ENCODE peak calls at places on chromosomes 5 and 9, in ten cellular contexts. B is stimulated activated naive B cell treated with anti-CD40 and anti-IgM and Interleukin-4, amounts not matched to agents 10 μg/mL and 1 μg/mL and 100 μg/mL, for 72 hours; K is GM04504; Z is progenitor cell of endocrine pancreas; Y is CD4-positive, CD25-positive, alpha-beta regulatory T cell; G is substantia nigra; C is stimulated activated CD4-positive, alpha-beta T cell treated with anti-CD3 and anti-CD28 coated beads, Interleukin-4, amount 100 ng/mL, for 24 hours; T is HT-29; I is choroid plexus epithelial cell; Q is Daoy. U is an unnamed sample.

GRCh38 chr9:136614967-136615623 is 47.6 kb upstream of the EGFL7 start:
- DNase-seq in Q (peak; percentile 44), G (no peak), C (no peak), Y (no peak), Z (no peak), I (no peak), T (peak; percentile 63), B (no peak), K (no peak), U (no peak)

GRCh38 chr5:112878760-112879159 is 17.7 kb downstream of the SRP19 start:
- DNase-seq in B (peak; percentile 12), Q (peak; percentile 23), T (no peak), Y (peak; percentile 94), I (peak; percentile 67), K (no peak), G (no peak), C (peak; percentile 56), Z (no peak), U (no peak)

GRCh38 chr5:99936911-99937310 is 598.3 kb upstream of the FAM174A start:
- DNase-seq in C (no peak), G (no peak), T (no peak), B (no peak), Q (no peak), I (no peak), Z (no peak), Y (no peak), K (no peak), U (no peak)

GRCh38 chr5:154063372-154063771 is 24.6 kb downstream of the MFAP3 start:
- DNase-seq in K (no peak), T (no peak), C (no peak), I (no peak), Z (no peak), Y (no peak), G (no peak), Q (no peak), B (no peak), U (no peak)

GRCh38 chr9:81984911-81985310 is 3.7 kb upstream of the SPATA31D1 start:
- DNase-seq in G (no peak), B (no peak), I (peak; percentile 12), T (no peak), Z (no peak), Y (no peak), C (no peak), K (no peak), Q (peak; percentile 22), U (no peak)

GRCh38 chr9:120387257-120387999 is 192.5 kb downstream of the CDK5RAP2 start:
- DNase-seq in T (no peak), Y (no peak), Z (no peak), K (no peak), G (no peak), I (no peak), Q (no peak), C (no peak), B (no peak), U (peak; percentile 80)

GRCh38 chr5:56481147-56481997 is 248.2 kb upstream of the ANKRD55 start:
- DNase-seq in Z (no peak), I (peak; percentile 54), T (peak; percentile 60), K (no peak), B (peak; percentile 28), Y (peak; percentile 55), Q (peak; percentile 33), G (peak; percentile 24), C (peak; percentile 20), U (peak; percentile 35)

GRCh38 chr9:34158362-34158869 is 20.4 kb upstream of the UBAP1 start:
- DNase-seq in C (no peak), B (no peak), I (peak; percentile 78), Y (peak; percentile 10), T (peak; percentile 63), Z (no peak), Q (peak; percentile 88), K (no peak), G (no peak), U (peak; percentile 79)

GRCh38 chr5:177536386-177536785 is 18.0 kb downstream of the FAM193B start:
- DNase-seq in Q (peak; percentile 1), Y (no peak), K (no peak), Z (no peak), T (no peak), G (no peak), C (no peak), B (no peak), I (no peak), U (no peak)

GRCh38 chr9:127723450-127723849 is 7.6 kb downstream of the TTC16 start:
- DNase-seq in B (no peak), Y (no peak), C (no peak), Z (no peak), K (peak; percentile 73), I (peak; percentile 35), G (no peak), Q (peak; percentile 86), T (no peak), U (no peak)

U was measured in HepG2.